ENCODE peak calls at places on chromosome 3, in five cellular contexts. Z, E, D, S and X are unnamed samples.

GRCh38 chr3:13014755-13015285 is 58.4 kb downstream of the IQSEC1 start:
- DNase-seq in Z (peak), E (no peak), D (no peak), S (no peak), X (no peak)

GRCh38 chr3:54146383-54147239 is 24.3 kb downstream of the CACNA2D3 start:
- DNase-seq in Z (no peak), E (peak), D (peak), S (peak), X (no peak)

GRCh38 chr3:188266581-188267274 is 112.8 kb downstream of the LPP start:
- DNase-seq in Z (no peak), E (no peak), D (no peak), S (peak), X (no peak)

GRCh38 chr3:42097166-42097946 is 6.2 kb downstream of the TRAK1 start:
- DNase-seq in Z (no peak), E (no peak), D (no peak), S (peak), X (no peak)

GRCh38 chr3:50237754-50238548 is 1.9 kb downstream of the GNAI2 start:
- DNase-seq in Z (peak), E (peak), D (peak), S (peak), X (peak)

GRCh38 chr3:57019057-57019456 is 41.4 kb upstream of the SPATA12 start:
- DNase-seq in Z (no peak), E (no peak), D (no peak), S (no peak), X (no peak)

GRCh38 chr3:30924763-30925162 is 30.3 kb upstream of the GADL1 start:
- DNase-seq in Z (no peak), E (no peak), D (no peak), S (peak), X (no peak)

GRCh38 chr3:10744098-10744465 is 71.9 kb upstream of the SLC6A11 start:
- DNase-seq in Z (no peak), E (no peak), D (no peak), S (no peak), X (no peak)

GRCh38 chr3:193872265-193872753 is 263.6 kb upstream of the HES1 start:
- DNase-seq in Z (peak), E (peak), D (peak), S (peak), X (no peak)

GRCh38 chr3:161014997-161015749 is 90.0 kb downstream of the B3GALNT1 start:
- DNase-seq in Z (no peak), E (no peak), D (no peak), S (no peak), X (no peak)

GRCh38 chr3:197125601-197126000 is 96.0 kb upstream of the MELTF start:
- DNase-seq in Z (no peak), E (no peak), D (no peak), S (peak), X (no peak)

GRCh38 chr3:146903927-146904326 is 298.8 kb upstream of the PLSCR5 start:
- DNase-seq in Z (no peak), E (no peak), D (no peak), S (no peak), X (no peak)

GRCh38 chr3:11542551-11542950 is 101.2 kb downstream of the VGLL4 start:
- DNase-seq in Z (peak), E (peak), D (no peak), S (no peak), X (peak)

GRCh38 chr3:25604107-25604805 is 60.5 kb downstream of the TOP2B start:
- DNase-seq in Z (no peak), E (no peak), D (no peak), S (peak), X (no peak)

GRCh38 chr3:72947715-72948507 is 48.7 kb upstream of the PPP4R2 start:
- DNase-seq in Z (no peak), E (no peak), D (no peak), S (no peak), X (no peak)

GRCh38 chr3:88033806-88034205 is 25.0 kb downstream of the CGGBP1 start:
- DNase-seq in Z (no peak), E (no peak), D (no peak), S (no peak), X (no peak)

GRCh38 chr3:113124256-113124830 is 87.0 kb upstream of the BOC start:
- DNase-seq in Z (no peak), E (no peak), D (no peak), S (no peak), X (no peak)

GRCh38 chr3:95460274-95460673 is 1354.1 kb upstream of the EPHA6 start:
- DNase-seq in Z (no peak), E (no peak), D (no peak), S (no peak), X (no peak)

GRCh38 chr3:7517979-7518378 is 657.1 kb downstream of the GRM7 start:
- DNase-seq in Z (no peak), E (no peak), D (no peak), S (no peak), X (no peak)

GRCh38 chr3:193389335-193389734 is 10.8 kb upstream of the ATP13A5 start:
- DNase-seq in Z (no peak), E (no peak), D (no peak), S (no peak), X (no peak)

GRCh38 chr3:57794501-57794900 is 38.4 kb downstream of the SLMAP start:
- DNase-seq in Z (no peak), E (no peak), D (no peak), S (no peak), X (no peak)

GRCh38 chr3:151561878-151562277 is 101.0 kb upstream of the IGSF10 start:
- DNase-seq in Z (no peak), E (peak), D (no peak), S (peak), X (no peak)

GRCh38 chr3:2603734-2604297 is 505.1 kb downstream of the CNTN4 start:
- DNase-seq in Z (no peak), E (no peak), D (no peak), S (no peak), X (no peak)

GRCh38 chr3:128486692-128487537 is 6.1 kb downstream of the GATA2 start:
- DNase-seq in Z (no peak), E (no peak), D (no peak), S (no peak), X (no peak)

GRCh38 chr3:12884104-12884742 is 42.9 kb upstream of the RPL32 start:
- DNase-seq in Z (no peak), E (no peak), D (no peak), S (no peak), X (no peak)

GRCh38 chr3:58269356-58269755 is 31.8 kb downstream of the ABHD6 start:
- DNase-seq in Z (no peak), E (no peak), D (no peak), S (no peak), X (no peak)

GRCh38 chr3:37537914-37538691 is 323.6 kb upstream of the CTDSPL start:
- DNase-seq in Z (no peak), E (no peak), D (no peak), S (no peak), X (no peak)

GRCh38 chr3:185365281-185366211 is 2.6 kb downstream of the MAP3K13 start:
- DNase-seq in Z (peak), E (no peak), D (peak), S (no peak), X (no peak)

GRCh38 chr3:185362850-185363661 is at the start of gene MAP3K13:
- DNase-seq in Z (peak), E (peak), D (peak), S (peak), X (peak)

GRCh38 chr3:185371683-185372082 is 8.7 kb downstream of the MAP3K13 start:
- DNase-seq in Z (no peak), E (no peak), D (no peak), S (no peak), X (no peak)

GRCh38 chr3:185363662-185364203 is 797 bp downstream of the MAP3K13 start:
- DNase-seq in Z (no peak), E (peak), D (no peak), S (no peak), X (no peak)

DNA sequence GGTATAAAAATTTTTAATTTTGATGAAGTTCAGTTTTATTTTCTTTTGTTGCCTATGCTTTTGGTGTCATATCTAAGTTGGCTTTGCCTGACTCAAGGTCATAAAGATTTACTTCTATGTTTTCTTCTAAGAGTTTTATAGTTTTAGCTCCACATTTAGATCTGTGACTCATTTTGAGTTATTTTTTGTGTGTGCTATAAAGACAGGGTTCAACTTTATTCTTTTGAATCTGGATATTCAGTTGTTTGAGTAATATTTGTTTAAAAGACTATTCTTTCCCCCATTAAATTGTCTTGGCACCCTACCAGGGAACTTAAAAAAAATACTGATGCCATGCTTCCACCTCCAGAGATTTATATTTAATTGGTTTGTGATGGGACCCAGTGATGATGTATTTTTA is 4.0 kb downstream of the MAP3K13 start:
- DNase-seq in Z (no peak), E (no peak), D (no peak), S (no peak), X (no peak)
- H3K4me3 ChIP-seq in Z (no peak), E (no peak), D (no peak), S (no peak), X (no peak)

DNA sequence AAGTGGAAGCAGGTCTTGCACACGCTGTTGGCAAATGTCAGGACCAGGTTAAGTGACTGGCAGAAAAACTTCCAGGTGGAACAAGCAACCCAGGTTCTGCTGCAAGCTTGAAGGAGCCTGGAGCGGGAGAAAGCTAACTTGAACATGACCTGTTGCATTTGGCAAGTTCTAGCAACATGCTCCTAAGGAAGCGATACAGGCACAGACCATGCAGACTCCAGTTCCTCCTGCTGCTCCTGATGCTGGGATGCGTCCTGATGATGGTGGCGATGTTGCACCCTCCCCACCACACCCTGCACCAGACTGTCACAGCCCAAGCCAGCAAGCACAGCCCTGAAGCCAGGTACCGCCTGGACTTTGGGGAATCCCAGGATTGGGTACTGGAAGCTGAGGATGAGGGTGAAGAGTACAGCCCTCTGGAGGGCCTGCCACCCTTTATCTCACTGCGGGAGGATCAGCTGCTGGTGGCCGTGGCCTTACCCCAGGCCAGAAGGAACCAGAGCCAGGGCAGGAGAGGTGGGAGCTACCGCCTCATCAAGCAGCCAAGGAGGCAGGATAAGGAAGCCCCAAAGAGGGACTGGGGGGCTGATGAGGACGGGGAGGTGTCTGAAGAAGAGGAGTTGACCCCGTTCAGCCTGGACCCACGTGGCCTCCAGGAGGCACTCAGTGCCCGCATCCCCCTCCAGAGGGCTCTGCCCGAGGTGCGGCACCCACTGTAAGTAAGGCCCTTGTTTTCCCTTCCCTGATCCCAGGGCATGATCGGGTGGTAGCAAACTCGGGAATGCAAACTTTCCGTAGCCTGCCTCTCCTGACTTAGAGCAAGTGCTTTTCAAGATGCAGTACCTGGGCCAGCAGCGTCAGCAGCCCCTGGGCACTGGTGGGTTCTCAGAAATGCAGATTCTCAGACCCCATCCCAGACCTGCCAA is 759 bp downstream of the GALNT15 start:
- DNase-seq in Z (no peak), E (no peak), D (no peak), S (no peak), X (no peak)
- H3K4me3 ChIP-seq in Z (peak), E (peak), D (no peak), S (peak), X (peak)

GRCh38 chr3:3628676-3629328 is 170.4 kb upstream of the LRRN1 start:
- DNase-seq in Z (no peak), E (no peak), D (no peak), S (no peak), X (no peak)
- H3K4me3 ChIP-seq in Z (no peak), E (no peak), D (no peak), S (no peak), X (no peak)

DNA sequence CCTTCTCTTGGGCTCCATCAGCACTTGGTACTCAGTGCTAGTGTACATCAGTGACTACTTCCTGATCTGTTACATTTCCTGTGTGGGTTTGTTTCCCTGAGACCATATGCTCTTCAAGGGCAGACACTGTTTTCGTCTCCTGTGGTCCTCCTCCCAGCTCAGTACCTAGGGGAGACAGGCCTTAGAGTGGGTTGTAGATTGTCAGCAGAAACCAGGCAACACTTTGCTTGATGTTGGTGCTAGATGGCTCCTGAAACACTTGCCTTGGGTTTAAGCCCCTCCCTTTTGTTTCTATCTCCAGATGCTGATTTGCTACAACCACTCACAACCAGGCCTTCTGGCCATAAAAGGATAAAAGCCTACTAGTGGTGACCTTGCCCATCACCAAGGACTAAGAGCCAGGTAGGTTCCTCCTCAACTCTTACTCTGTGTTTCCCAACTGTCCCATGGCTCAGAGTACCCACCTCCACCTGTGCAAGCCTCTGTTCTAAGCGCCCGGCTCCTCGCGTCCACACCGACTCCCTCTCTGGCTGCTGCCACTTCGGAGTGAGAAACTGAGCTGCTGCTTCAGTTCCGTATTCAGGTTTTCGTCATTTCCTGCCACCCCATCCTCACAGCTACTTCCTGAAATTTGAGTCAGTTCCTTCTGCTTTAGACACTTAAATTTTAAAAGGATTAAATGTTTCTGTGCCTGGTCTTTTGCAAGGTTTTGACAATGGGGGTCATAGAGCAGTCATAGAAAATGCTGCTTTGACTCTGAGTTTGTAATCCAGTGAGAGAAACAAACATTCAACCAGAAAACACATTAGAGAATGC is at the start of gene HCLS1:
- DNase-seq in Z (no peak), E (peak), D (peak), S (no peak), X (no peak)
- H3K4me3 ChIP-seq in Z (peak), E (peak), D (peak), S (no peak), X (peak)

GRCh38 chr3:134796313-134797079 is 1.4 kb downstream of the EPHB1 start:
- DNase-seq in Z (no peak), E (no peak), D (no peak), S (no peak), X (no peak)
- H3K4me3 ChIP-seq in Z (peak), E (peak), D (peak), S (peak), X (peak)

GRCh38 chr3:172562881-172563835 is 39.9 kb upstream of the TNFSF10 start:
- DNase-seq in Z (no peak), E (peak), D (peak), S (peak), X (no peak)
- H3K4me3 ChIP-seq in Z (peak), E (peak), D (no peak), S (no peak), X (peak)